ENCODE peak calls at places on chromosomes 5 and 9, in eight cellular contexts. G is GM23338; Y is NCI-H2029; M is GM20000; W is CD8-positive, alpha-beta memory T cell; B is AG09309; K is GM23248; E is mammary epithelial cell. L is an unnamed sample.

GRCh38 chr9:742914-743594 is 98.4 kb upstream of the DMRT1 start:
- DNase-seq in G (no peak), Y (no peak), M (no peak), W (no peak), B (no peak), K (no peak), E (no peak), L (no peak)

GRCh38 chr9:93684806-93685553 is 108.6 kb downstream of the PHF2 start:
- DNase-seq in G (peak), Y (no peak), M (no peak), W (no peak), B (no peak), K (peak), E (no peak), L (no peak)

GRCh38 chr5:84384604-84385575 is at the start of gene EDIL3:
- DNase-seq in G (peak), Y (no peak), M (no peak), W (no peak), B (no peak), K (peak), E (peak), L (no peak)

GRCh38 chr5:136025900-136026299 is 2.9 kb upstream of the TGFBI start:
- DNase-seq in G (no peak), Y (no peak), M (no peak), W (no peak), B (no peak), K (peak), E (no peak), L (no peak)

GRCh38 chr5:81949479-81949878 is 22.3 kb upstream of the ATG10 start:
- DNase-seq in G (no peak), Y (no peak), M (no peak), W (no peak), B (no peak), K (no peak), E (no peak), L (no peak)

GRCh38 chr9:27126682-27127081 is 17.7 kb downstream of the TEK start:
- DNase-seq in G (no peak), Y (no peak), M (no peak), W (no peak), B (no peak), K (no peak), E (no peak), L (no peak)

GRCh38 chr9:109035684-109036423 is 22.6 kb upstream of the CTNNAL1 start:
- DNase-seq in G (no peak), Y (no peak), M (no peak), W (no peak), B (peak), K (peak), E (peak), L (no peak)

GRCh38 chr5:112849912-112850311 is 11.2 kb upstream of the SRP19 start:
- DNase-seq in G (no peak), Y (no peak), M (no peak), W (no peak), B (no peak), K (no peak), E (no peak), L (no peak)

GRCh38 chr5:159303286-159303685 is 27.0 kb downstream of the IL12B start:
- DNase-seq in G (no peak), Y (no peak), M (no peak), W (no peak), B (no peak), K (no peak), E (no peak), L (no peak)